ENCODE peak calls at places on chromosomes 1 and 21, in nine cellular contexts. E is DMS153; X is CD8-positive, alpha-beta T cell; G is T-cell; Q is ureter; W is heart left ventricle; M is NT2/D1; L is adrenal gland; J is WTC11. C is an unnamed sample.

GRCh38 chr1:32200226-32201010 is at the start of gene CCDC28B:
- DNase-seq in M (peak), W (peak), L (peak), G (peak), J (peak), Q (peak), E (peak), X (peak), C (peak)

GRCh38 chr1:20974069-20974468 is 187.0 kb upstream of the HP1BP3 start:
- DNase-seq in G (no peak), M (no peak), W (no peak), X (no peak), L (no peak), J (no peak), E (no peak), Q (no peak), C (no peak)

GRCh38 chr21:24705201-24705600 is 902.1 kb downstream of the MRPL39 start:
- DNase-seq in M (no peak), L (no peak), G (no peak), X (no peak), E (no peak), W (no peak), Q (no peak), J (no peak), C (no peak)

GRCh38 chr1:218990019-218990418 is 183.7 kb upstream of the LYPLAL1 start:
- DNase-seq in E (no peak), M (no peak), W (no peak), J (no peak), L (no peak), Q (no peak), G (no peak), X (no peak), C (no peak)

GRCh38 chr1:238589843-238590435 is 699.2 kb upstream of the ZP4 start:
- DNase-seq in M (no peak), X (no peak), Q (no peak), J (no peak), G (no peak), W (no peak), L (no peak), E (no peak), C (no peak)

GRCh38 chr1:14598007-14598497 is 433 bp upstream of the KAZN start:
- DNase-seq in M (no peak), G (no peak), W (no peak), E (no peak), X (no peak), L (no peak), Q (no peak), J (peak), C (no peak)

GRCh38 chr1:156675271-156675708 is 1.9 kb downstream of the NES start:
- DNase-seq in L (no peak), Q (no peak), G (no peak), J (no peak), M (no peak), E (no peak), X (no peak), W (no peak), C (no peak)

GRCh38 chr1:234607091-234608025 is 2.6 kb downstream of the IRF2BP2 start:
- DNase-seq in E (no peak), M (no peak), W (peak), G (no peak), J (peak), X (no peak), L (peak), Q (no peak), C (no peak)

GRCh38 chr1:111497592-111497991 is 5.8 kb downstream of the ADORA3 start:
- DNase-seq in M (no peak), W (no peak), E (no peak), L (no peak), Q (no peak), G (no peak), J (no peak), X (no peak), C (no peak)

GRCh38 chr1:155012052-155012546 is 9.5 kb downstream of the ZBTB7B start:
- DNase-seq in W (peak), J (peak), E (no peak), G (no peak), M (peak), X (no peak), Q (peak), L (peak), C (no peak)

GRCh38 chr1:112394743-112395062 is 1.3 kb upstream of the CTTNBP2NL start:
- DNase-seq in Q (no peak), L (no peak), M (no peak), X (no peak), G (no peak), E (no peak), W (no peak), J (no peak), C (no peak)

GRCh38 chr1:218367118-218367517 is 22.0 kb downstream of the TGFB2 start:
- DNase-seq in J (no peak), Q (no peak), G (no peak), E (no peak), M (no peak), L (no peak), W (no peak), X (no peak), C (no peak)

GRCh38 chr1:22712502-22713271 is 2.0 kb downstream of the EPHB2 start:
- DNase-seq in E (no peak), L (no peak), J (no peak), W (no peak), Q (no peak), G (no peak), X (no peak), M (no peak), C (peak)

GRCh38 chr1:48920741-48921330 is 144.1 kb upstream of the BEND5 start:
- DNase-seq in L (no peak), X (no peak), W (no peak), Q (no peak), M (no peak), J (no peak), G (no peak), E (no peak), C (no peak)

GRCh38 chr1:39398278-39399010 is 93.0 kb upstream of the BMP8A start:
- DNase-seq in W (peak), J (no peak), X (no peak), Q (peak), G (no peak), E (no peak), L (peak), M (peak), C (no peak)

GRCh38 chr1:203316626-203317093 is 11.3 kb downstream of the BTG2 start:
- DNase-seq in G (no peak), Q (peak), M (no peak), L (no peak), J (no peak), E (no peak), X (no peak), W (no peak), C (no peak)

GRCh38 chr1:63714482-63714760 is 59.4 kb upstream of the ROR1 start:
- DNase-seq in E (no peak), L (no peak), J (no peak), Q (no peak), M (no peak), X (no peak), G (no peak), W (no peak), C (no peak)

GRCh38 chr1:172293379-172293778 is 127.1 kb upstream of the C1orf105 start:
- DNase-seq in L (no peak), Q (no peak), M (no peak), J (no peak), W (no peak), G (no peak), X (no peak), E (no peak), C (no peak)

GRCh38 chr1:169896013-169896412 is 2.3 kb upstream of the SCYL3 start:
- DNase-seq in Q (no peak), W (no peak), M (no peak), L (no peak), E (no peak), X (no peak), G (no peak), J (no peak), C (no peak)

GRCh38 chr1:32605711-32606424 is 44.5 kb downstream of the ZBTB8OS start:
- DNase-seq in X (no peak), L (no peak), J (no peak), E (no peak), Q (no peak), M (no peak), W (no peak), G (no peak), C (no peak)

GRCh38 chr21:44712203-44713028 is 1.0 kb upstream of the TSPEAR start:
- DNase-seq in M (no peak), X (no peak), W (no peak), J (no peak), Q (peak), L (peak), E (no peak), G (peak), C (no peak)

GRCh38 chr1:234726359-234726836 is 116.4 kb upstream of the IRF2BP2 start:
- DNase-seq in L (no peak), J (no peak), G (no peak), Q (no peak), M (no peak), E (peak), W (no peak), X (no peak), C (no peak)

GRCh38 chr1:81174811-81175476 is 625.8 kb upstream of the ADGRL2 start:
- DNase-seq in G (no peak), W (no peak), E (no peak), Q (no peak), M (no peak), L (peak), J (no peak), X (no peak), C (no peak)

C was measured in stimulated activated naive B cell treated with anti-CD40 and anti-IgM and Interleukin-4, amounts not matched to agents 10 μg/mL and 1 μg/mL and 100 μg/mL, for 72 hours.